ENCODE peak calls at places on chromosomes 2 and 18, in seven cellular contexts. M is hepatic stellate cell, N is cardiac fibroblast, H is ACHN, O is transverse colon, W is NB4, S is heart right ventricle. U is an unnamed sample.

GRCh38 chr2:108616731-108617161 is 82.5 kb downstream of the LIMS1 start:
- DNase-seq in N (no peak), M (no peak), W (no peak), H (peak; percentile 94), O (no peak), S (no peak), U (peak; percentile 34)

GRCh38 chr2:187369471-187369870 is 78.6 kb downstream of the CALCRL start:
- DNase-seq in O (no peak), H (no peak), S (no peak), N (no peak), W (no peak), M (no peak), U (no peak)

GRCh38 chr2:46555011-46555410 is 75.6 kb downstream of the TMEM247 start:
- DNase-seq in N (no peak), S (no peak), W (peak; percentile 36), O (no peak), H (peak; percentile 25), M (no peak), U (no peak)

GRCh38 chr2:196660264-196660663 is 20.7 kb downstream of the CCDC150 start:
- DNase-seq in S (no peak), H (peak; percentile 26), M (no peak), N (peak; percentile 32), O (no peak), W (no peak), U (no peak)

GRCh38 chr2:239105234-239105633 is 257.3 kb downstream of the TWIST2 start:
- DNase-seq in H (no peak), W (no peak), N (no peak), O (no peak), S (no peak), M (no peak), U (no peak)

GRCh38 chr2:216108310-216108966 is 710 bp upstream of the XRCC5 start:
- DNase-seq in M (no peak), H (no peak), S (no peak), W (peak; percentile 30), O (no peak), N (no peak), U (no peak)

GRCh38 chr18:34978953-34979608 is 62.1 kb upstream of the MAPRE2 start:
- DNase-seq in H (peak; percentile 91), M (peak; percentile 82), N (peak; percentile 91), S (peak; percentile 23), O (peak; percentile 74), W (peak; percentile 87), U (peak; percentile 71)

GRCh38 chr2:144938308-144938709 is 418.4 kb upstream of the ZEB2 start:
- DNase-seq in O (no peak), S (no peak), H (peak; percentile 70), W (no peak), N (peak; percentile 95), M (peak; percentile 41), U (no peak)

GRCh38 chr2:181673178-181673577 is 7.1 kb downstream of the NEUROD1 start:
- DNase-seq in M (no peak), O (no peak), S (no peak), H (no peak), W (no peak), N (no peak), U (no peak)

GRCh38 chr2:186456941-186457340 is 29.1 kb upstream of the ZC3H15 start:
- DNase-seq in N (peak; percentile 61), W (no peak), S (no peak), M (peak; percentile 28), O (no peak), H (no peak), U (no peak)

U was measured in thyroid gland.